ENCODE peak calls at places on chromosomes 6 and 20, in eight cellular contexts. M is heart left ventricle, O is IMR-90, C is K562, Z is stomach, D is transverse colon, X is Peyer's patch, J is vagina. A is an unnamed sample. For H3K9me3, the result is how much of the 10 kb centered on the place peaks cover.

GRCh38 chr6:21438986-21439352 is 154.6 kb upstream of the SOX4 start:
- DNase-seq in M (no peak), C (no peak), J (no peak), Z (no peak), O (no peak), D (no peak), X (no peak), A (no peak)

GRCh38 chr6:144265061-144265357 is 20.1 kb upstream of the UTRN start:
- DNase-seq in X (no peak), J (no peak), Z (no peak), M (no peak), D (no peak), O (peak), C (no peak), A (no peak)

GRCh38 chr20:47133809-47134456 is 222.6 kb downstream of the ZMYND8 start:
- DNase-seq in O (peak), J (no peak), Z (no peak), M (no peak), D (no peak), X (no peak), C (no peak), A (no peak)

GRCh38 chr6:121748850-121749249 is 313.4 kb downstream of the GJA1 start:
- DNase-seq in C (no peak), Z (no peak), D (no peak), J (no peak), X (no peak), O (no peak), M (no peak), A (no peak)

GRCh38 chr6:128280960-128281359 is 239.4 kb downstream of the PTPRK start:
- DNase-seq in O (no peak), C (no peak), M (no peak), J (no peak), Z (no peak), D (no peak), X (no peak), A (no peak)

GRCh38 chr6:20691185-20691584 is 156.9 kb downstream of the CDKAL1 start:
- DNase-seq in X (no peak), O (no peak), M (no peak), C (no peak), D (no peak), J (no peak), Z (no peak), A (no peak)

GRCh38 chr6:11263185-11263817 is 30.8 kb upstream of the NEDD9 start:
- DNase-seq in D (peak), O (peak), X (no peak), M (peak), J (no peak), C (no peak), Z (peak), A (no peak)

GRCh38 chr6:157228421-157229218 is 94.7 kb downstream of the TMEM242 start:
- DNase-seq in X (peak), J (no peak), Z (no peak), M (no peak), D (no peak), O (no peak), C (peak), A (no peak)

GRCh38 chr20:53901064-53901463 is 169.3 kb downstream of the BCAS1 start:
- DNase-seq in D (peak), C (no peak), O (peak), X (no peak), M (no peak), Z (no peak), J (no peak), A (no peak)

GRCh38 chr6:24274441-24275083 is 83.3 kb downstream of the DCDC2 start:
- DNase-seq in J (no peak), Z (no peak), O (peak), C (peak), D (no peak), M (no peak), X (no peak), A (no peak)

GRCh38 chr20:62352402-62353288 is 14.5 kb downstream of the LAMA5 start:
- DNase-seq in D (no peak), C (no peak), M (peak), J (no peak), X (no peak), O (no peak), Z (peak), A (no peak)

GRCh38 chr6:75491302-75491701 is 2.3 kb downstream of the FILIP1 start:
- DNase-seq in Z (no peak), D (no peak), O (no peak), C (no peak), J (no peak), X (no peak), M (no peak), A (no peak)

GRCh38 chr6:75489025-75489424 is 4.6 kb downstream of the FILIP1 start:
- DNase-seq in M (no peak), C (no peak), J (no peak), Z (no peak), D (no peak), O (peak), X (no peak), A (no peak)

GRCh38 chr6:75492769-75493168 is 831 bp downstream of the FILIP1 start:
- DNase-seq in O (no peak), X (no peak), C (no peak), D (no peak), Z (no peak), M (no peak), J (no peak), A (no peak)

GRCh38 chr6:75494290-75494689 is 690 bp upstream of the FILIP1 start:
- DNase-seq in J (no peak), X (no peak), M (no peak), C (no peak), O (no peak), D (no peak), Z (no peak), A (no peak)

GRCh38 chr6:75493400-75494064 is at the start of gene FILIP1:
- DNase-seq in X (no peak), Z (no peak), M (peak), C (no peak), O (peak), J (no peak), D (peak), A (no peak)
- TF ChIP-seq POLR2A in X (no peak), Z (no peak), M (peak), C (no peak), O (no peak), J (no peak), D (peak), A (peak)

GRCh38 chr6:9711313-9711712 is 703.6 kb downstream of the TFAP2A start:
- DNase-seq in C (no peak), M (no peak), Z (no peak), O (no peak), X (no peak), J (no peak), D (no peak), A (no peak)
- H3K9me3 ChIP-seq in C (under half), M (under half), Z (under half), O (under half), X (under half), J (under half), D (under half), A (under half)

GRCh38 chr6:98945311-98946005 is 2.3 kb downstream of the FBXL4 start:
- DNase-seq in M (no peak), J (no peak), X (no peak), Z (no peak), O (no peak), C (no peak), D (no peak), A (no peak)

GRCh38 chr6:98946877-98947410 is 802 bp downstream of the FBXL4 start:
- DNase-seq in C (no peak), M (peak), X (peak), Z (peak), D (peak), J (no peak), O (peak), A (no peak)

GRCh38 chr6:98949589-98949988 is 1.8 kb upstream of the FBXL4 start:
- DNase-seq in J (no peak), C (no peak), X (no peak), Z (no peak), O (no peak), M (no peak), D (no peak), A (no peak)

GRCh38 chr6:98946266-98946817 is 1.4 kb downstream of the FBXL4 start:
- DNase-seq in C (no peak), J (no peak), D (no peak), M (no peak), O (no peak), Z (no peak), X (no peak), A (no peak)

GRCh38 chr6:98947411-98948292 is at the start of gene FBXL4:
- DNase-seq in C (peak), J (no peak), Z (peak), D (peak), X (peak), M (peak), O (peak), A (peak)
- TF ChIP-seq POLR2A in C (peak), J (no peak), Z (no peak), D (peak), X (peak), M (peak), O (peak), A (peak)

GRCh38 chr6:160367798-160368547 is 19.8 kb downstream of the SLC22A3 start:
- DNase-seq in Z (no peak), C (no peak), J (no peak), D (no peak), X (no peak), O (no peak), M (no peak), A (no peak)
- H3K9me3 ChIP-seq in Z (under half), C (under half), J (under half), D (under half), X (under half), O (under half), M (under half), A (under half)

DNA sequence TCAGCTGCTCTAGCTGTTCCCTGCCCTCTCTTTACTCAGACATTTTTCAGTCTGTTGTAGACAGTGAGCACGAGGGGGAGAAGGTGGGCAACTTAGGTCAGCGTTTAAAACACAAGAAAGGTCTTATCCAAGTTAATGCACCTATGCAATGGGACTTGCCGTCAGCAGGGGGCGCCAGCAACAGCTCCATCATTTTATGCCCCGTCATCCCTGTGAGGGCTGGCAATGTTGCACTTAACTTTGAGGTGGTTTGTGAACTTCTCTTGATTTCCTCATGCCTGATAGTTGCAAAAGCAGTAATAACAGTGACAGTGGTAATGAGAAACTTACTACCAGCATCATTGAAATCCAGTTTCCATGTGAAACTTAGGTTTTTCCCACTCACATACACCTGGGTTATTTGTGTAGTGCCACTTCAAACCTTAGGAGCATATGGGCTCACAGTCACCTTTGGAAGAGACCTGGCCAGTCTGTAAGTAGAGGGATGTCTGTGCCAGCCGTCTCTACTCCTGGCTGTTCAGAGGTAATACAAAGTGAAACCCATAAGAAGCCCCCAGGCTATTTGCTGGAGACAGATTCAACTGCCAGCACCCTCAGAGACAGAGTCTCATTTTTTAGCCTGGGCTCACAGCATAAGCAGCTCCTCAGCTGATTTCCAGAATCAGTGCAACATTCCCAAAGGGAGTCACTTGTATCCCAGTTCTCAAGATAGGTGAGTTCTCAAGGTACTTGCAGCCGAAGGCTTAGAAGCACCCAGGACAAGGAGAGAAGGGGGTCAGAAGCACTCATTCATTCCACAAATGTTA is 44.8 kb upstream of the ID1 start:
- DNase-seq in D (peak), X (peak), C (peak), O (peak), J (no peak), Z (peak), M (peak), A (peak)
- TF ChIP-seq POLR2A in D (no peak), X (no peak), C (no peak), O (no peak), J (no peak), Z (no peak), M (no peak), A (no peak)

GRCh38 chr6:9634776-9635175 is 780.1 kb downstream of the TFAP2A start:
- DNase-seq in X (no peak), C (no peak), J (no peak), O (no peak), M (no peak), D (no peak), Z (no peak), A (no peak)

GRCh38 chr6:9638861-9639260 is 776.0 kb downstream of the TFAP2A start:
- DNase-seq in X (no peak), C (no peak), O (no peak), D (no peak), M (no peak), J (no peak), Z (no peak), A (no peak)
- H3K9me3 ChIP-seq in X (under half), C (under half), O (under half), D (under half), M (under half), J (under half), Z (under half), A (under half)

A was measured in esophagus squamous epithelium.